ENCODE peak calls at places on chromosomes 3 and 15, in four cellular contexts. Z is GM23338; P is progenitor cell of endocrine pancreas; O is activated CD4-positive, alpha-beta T cell treated with anti-CD3 and anti-CD28 coated beads for 1 hour. H is an unnamed sample.

GRCh38 chr3:127673191-127674098 is 693 bp downstream of the ABTB1 start:
- DNase-seq in P (no peak), Z (peak; percentile 48), O (peak; percentile 29), H (no peak)

GRCh38 chr3:146117406-146118285 is 43.3 kb downstream of the PLOD2 start:
- DNase-seq in P (no peak), Z (no peak), O (no peak), H (no peak)

GRCh38 chr15:49718234-49718633 is 97.4 kb downstream of the DTWD1 start:
- DNase-seq in Z (no peak), O (no peak), P (no peak), H (no peak)

GRCh38 chr15:75446146-75446545 is 5.3 kb downstream of the SIN3A start:
- DNase-seq in O (no peak), P (no peak), Z (no peak), H (no peak)

GRCh38 chr3:170811515-170811914 is 58.5 kb downstream of the RPL22L1 start:
- DNase-seq in P (no peak), Z (no peak), O (no peak), H (no peak)

GRCh38 chr15:67783303-67783702 is 42.0 kb upstream of the SKOR1 start:
- DNase-seq in Z (no peak), P (no peak), O (peak; percentile 28), H (no peak)

GRCh38 chr3:20832963-20833362 is 647.0 kb upstream of the SGO1 start:
- DNase-seq in Z (no peak), O (no peak), P (no peak), H (no peak)

GRCh38 chr3:102536479-102536878 is 101.7 kb downstream of the ZPLD1 start:
- DNase-seq in Z (peak; percentile 64), P (no peak), O (no peak), H (peak; percentile 42)

GRCh38 chr15:63605816-63606215 is 8.6 kb downstream of the FBXL22 start:
- DNase-seq in Z (no peak), O (peak; percentile 41), P (no peak), H (no peak)

GRCh38 chr3:186759231-186759930 is 24.0 kb upstream of the EIF4A2 start:
- DNase-seq in Z (peak; percentile 48), P (no peak), O (no peak), H (peak; percentile 46)

GRCh38 chr3:149314807-149315578 is 18.4 kb downstream of the TM4SF18 start:
- DNase-seq in Z (no peak), P (no peak), O (no peak), H (no peak)

GRCh38 chr3:67361770-67362169 is 292.6 kb downstream of the SUCLG2 start:
- DNase-seq in P (no peak), Z (no peak), O (no peak), H (no peak)

H was measured in mesendoderm.